ENCODE peak calls at places on chromosomes 3 and 15, in seven cellular contexts. C is HCT116, A is HFF-Myc, E is tibial nerve, R is HL-60, L is GM06990, D is AG04450. T is an unnamed sample.

GRCh38 chr15:35289029-35289617 is 204.0 kb upstream of the NANOGP8 start:
- DNase-seq in C (peak; percentile 55), D (peak; percentile 55), A (peak; percentile 59), E (no peak), L (no peak), R (no peak), T (no peak)

GRCh38 chr3:194279701-194280360 is 71.3 kb downstream of the CPN2 start:
- DNase-seq in A (no peak), R (no peak), L (no peak), E (no peak), D (no peak), C (no peak), T (no peak)

GRCh38 chr3:182105875-182106274 is 394.1 kb downstream of the SOX2 start:
- DNase-seq in D (no peak), R (no peak), E (no peak), C (no peak), L (no peak), A (no peak), T (no peak)

GRCh38 chr3:260911-261310 is 64.3 kb downstream of the CHL1 start:
- DNase-seq in L (no peak), E (no peak), R (no peak), C (no peak), A (no peak), D (no peak), T (no peak)

GRCh38 chr3:130907966-130908365 is 14.1 kb downstream of the ATP2C1 start:
- DNase-seq in R (no peak), D (no peak), C (no peak), E (no peak), L (no peak), A (no peak), T (no peak)

GRCh38 chr3:177110308-177111254 is 86.7 kb downstream of the TBL1XR1 start:
- DNase-seq in C (no peak), E (no peak), L (no peak), D (no peak), R (no peak), A (no peak), T (no peak)

GRCh38 chr3:128803307-128803706 is 76.1 kb upstream of the ACAD9 start:
- DNase-seq in L (no peak), E (no peak), D (no peak), R (no peak), A (no peak), C (no peak), T (no peak)

GRCh38 chr3:114356084-114357009 is 62.5 kb downstream of the TIGIT start:
- DNase-seq in E (no peak), C (no peak), L (no peak), R (no peak), D (no peak), A (no peak), T (no peak)

GRCh38 chr15:67809441-67809840 is 15.9 kb upstream of the SKOR1 start:
- DNase-seq in R (no peak), C (no peak), D (no peak), L (no peak), E (no peak), A (no peak), T (no peak)

GRCh38 chr3:33006081-33006480 is 54.6 kb downstream of the CCR4 start:
- DNase-seq in C (no peak), R (no peak), E (no peak), A (no peak), L (no peak), D (no peak), T (no peak)

GRCh38 chr15:38354321-38354929 is 99.5 kb upstream of the FAM98B start:
- DNase-seq in E (peak; percentile 88), R (peak; percentile 29), A (peak; percentile 25), C (peak; percentile 65), L (peak; percentile 21), D (peak; percentile 37), T (peak; percentile 12)
- TF ChIP-seq CTCF in E (peak; percentile 69), R (peak; percentile 65), A (peak; percentile 66), C (peak; percentile 77), L (peak; percentile 77), D (peak; percentile 82), T (peak; percentile 78)

DNA sequence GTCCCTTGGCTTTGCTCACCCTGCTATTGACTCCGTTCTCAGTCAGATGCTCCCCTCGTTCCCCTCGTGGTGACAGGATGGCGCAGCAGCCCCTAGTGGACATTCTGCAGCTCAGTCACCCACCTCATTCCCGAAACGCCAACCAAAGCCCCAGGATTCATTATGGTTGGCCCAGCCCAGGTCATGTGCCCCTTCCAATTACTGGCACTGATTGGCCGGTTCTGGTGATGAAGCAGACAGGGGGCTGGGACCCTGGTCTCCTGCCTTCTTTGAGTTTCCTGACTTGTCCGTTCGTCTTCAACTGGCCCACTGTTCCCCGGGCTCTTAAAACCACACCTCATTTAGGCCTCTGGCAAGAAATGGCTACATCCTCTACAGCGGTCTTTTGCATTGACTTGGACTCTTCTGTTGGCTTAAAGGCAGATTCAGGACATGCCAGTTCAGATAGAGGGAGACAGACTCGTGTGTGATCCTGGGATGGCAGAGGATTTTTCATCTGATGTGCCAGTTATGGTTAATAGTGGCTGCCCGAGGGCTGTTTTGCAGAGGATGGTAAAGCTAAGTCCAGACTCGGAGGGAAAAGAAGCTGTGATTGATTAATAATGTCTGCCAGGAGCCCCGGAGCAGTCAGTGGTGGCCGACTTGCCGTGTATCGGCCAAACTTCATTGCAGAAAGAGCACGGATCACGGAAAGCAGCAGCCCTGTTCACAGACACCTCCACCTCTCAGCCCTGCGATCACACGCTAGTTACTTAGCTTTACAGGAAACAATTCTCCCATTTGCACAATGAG is 37.8 kb downstream of the LSM3 start:
- DNase-seq in R (no peak), D (no peak), L (peak; percentile 64), E (no peak), A (no peak), C (no peak), T (no peak)
- H3K4me3 ChIP-seq in R (no peak overlapping the region), D (no peak overlapping the region), L (peak overlapping the region; percentile 51), E (no peak overlapping the region), A (no peak overlapping the region), C (no peak overlapping the region), T (peak overlapping the region; percentile 15)

DNA sequence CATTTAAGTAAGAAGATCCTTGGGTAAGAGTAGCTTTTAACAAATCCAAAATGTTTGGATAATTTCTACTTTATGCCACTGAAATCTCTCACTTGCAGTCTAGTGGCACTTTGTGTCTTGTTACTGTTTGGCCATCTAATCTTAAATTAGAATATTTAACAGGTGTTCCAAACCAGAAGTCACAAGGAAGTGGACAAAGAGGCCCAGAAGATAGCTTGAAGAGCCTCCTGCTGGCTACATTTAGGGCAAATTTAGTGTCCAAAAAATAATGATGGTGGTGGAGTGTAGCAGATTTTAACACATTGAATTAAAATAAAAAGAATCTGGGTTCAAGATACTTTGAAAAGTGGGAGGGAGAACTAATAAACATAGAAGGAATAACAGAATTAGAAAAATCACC is 172.2 kb downstream of the GHSR start:
- DNase-seq in R (no peak), D (no peak), E (no peak), A (no peak), L (no peak), C (no peak), T (no peak)
- TF ChIP-seq CTCF in R (no peak), D (peak; percentile 14), E (no peak), A (no peak), L (peak; percentile 39), C (no peak), T (no peak)

GRCh38 chr3:139534444-139534812 is 5.1 kb downstream of the RBP1 start:
- DNase-seq in C (peak; percentile 77), R (no peak), A (peak; percentile 26), D (peak; percentile 84), L (no peak), E (peak; percentile 39), T (peak; percentile 84)
- H3K4me3 ChIP-seq in C (no peak overlapping the region), R (no peak overlapping the region), A (no peak overlapping the region), D (peak overlapping the region; percentile 25), L (no peak overlapping the region), E (no peak overlapping the region), T (no peak overlapping the region)